ENCODE peak calls at places on chromosomes 1 and 21, in seven cellular contexts. One of them, this sample, is unnamed.

GRCh38 chr1:174818951-174819350 is 180.8 kb upstream of the CACYBP start:
- DNase-seq in fibroblast of lung: peak
- DNase-seq in A549: no peak
- DNase-seq in lower leg skin: peak
- DNase-seq in Panc1: no peak
- DNase-seq in ovary: no peak
- DNase-seq in HL-60: no peak
- DNase-seq in this sample: no peak

GRCh38 chr1:44108971-44109370 is 9.7 kb upstream of the KLF17 start:
- DNase-seq in ovary: no peak
- DNase-seq in HL-60: no peak
- DNase-seq in A549: no peak
- DNase-seq in lower leg skin: no peak
- DNase-seq in fibroblast of lung: no peak
- DNase-seq in Panc1: no peak
- DNase-seq in this sample: no peak

GRCh38 chr1:213244664-213245091 is 193.6 kb downstream of the RPS6KC1 start:
- DNase-seq in fibroblast of lung: peak
- DNase-seq in ovary: no peak
- DNase-seq in Panc1: no peak
- DNase-seq in A549: peak
- DNase-seq in HL-60: peak
- DNase-seq in lower leg skin: no peak
- DNase-seq in this sample: no peak

GRCh38 chr1:22525211-22525610 is 38.1 kb upstream of the EPHA8 start:
- DNase-seq in ovary: no peak
- DNase-seq in HL-60: no peak
- DNase-seq in Panc1: no peak
- DNase-seq in A549: no peak
- DNase-seq in fibroblast of lung: no peak
- DNase-seq in lower leg skin: no peak
- DNase-seq in this sample: no peak

GRCh38 chr1:13700521-13701273 is 709 bp downstream of the PRDM2 start:
- DNase-seq in fibroblast of lung: peak
- DNase-seq in A549: peak
- DNase-seq in ovary: peak
- DNase-seq in HL-60: peak
- DNase-seq in Panc1: no peak
- DNase-seq in lower leg skin: no peak
- DNase-seq in this sample: peak

GRCh38 chr1:42743302-42744029 is 3.4 kb upstream of the CLDN19 start:
- DNase-seq in ovary: no peak
- DNase-seq in A549: no peak
- DNase-seq in fibroblast of lung: no peak
- DNase-seq in HL-60: no peak
- DNase-seq in lower leg skin: no peak
- DNase-seq in Panc1: no peak
- DNase-seq in this sample: no peak

GRCh38 chr1:225152061-225152460 is 222.6 kb downstream of the DNAH14 start:
- DNase-seq in ovary: no peak
- DNase-seq in HL-60: no peak
- DNase-seq in fibroblast of lung: no peak
- DNase-seq in A549: no peak
- DNase-seq in Panc1: no peak
- DNase-seq in lower leg skin: no peak
- DNase-seq in this sample: no peak

GRCh38 chr1:221891708-221892107 is 149.8 kb upstream of the DUSP10 start:
- DNase-seq in ovary: no peak
- DNase-seq in lower leg skin: peak
- DNase-seq in fibroblast of lung: no peak
- DNase-seq in Panc1: no peak
- DNase-seq in HL-60: no peak
- DNase-seq in A549: no peak
- DNase-seq in this sample: no peak

GRCh38 chr1:12368646-12369045 is 138.8 kb downstream of the VPS13D start:
- DNase-seq in ovary: no peak
- DNase-seq in lower leg skin: no peak
- DNase-seq in fibroblast of lung: no peak
- DNase-seq in A549: no peak
- DNase-seq in Panc1: no peak
- DNase-seq in HL-60: no peak
- DNase-seq in this sample: no peak

GRCh38 chr1:196677781-196678509 is 26.1 kb downstream of the CFH start:
- DNase-seq in Panc1: no peak
- DNase-seq in fibroblast of lung: peak
- DNase-seq in HL-60: no peak
- DNase-seq in A549: no peak
- DNase-seq in lower leg skin: no peak
- DNase-seq in ovary: no peak
- DNase-seq in this sample: no peak

GRCh38 chr1:174032823-174033222 is 10.7 kb upstream of the RC3H1 start:
- DNase-seq in Panc1: no peak
- DNase-seq in A549: no peak
- DNase-seq in lower leg skin: no peak
- DNase-seq in ovary: no peak
- DNase-seq in fibroblast of lung: no peak
- DNase-seq in HL-60: no peak
- DNase-seq in this sample: no peak

GRCh38 chr21:31872452-31873274 is at the start of gene HUNK:
- DNase-seq in HL-60: peak
- DNase-seq in fibroblast of lung: peak
- DNase-seq in Panc1: no peak
- DNase-seq in ovary: peak
- DNase-seq in lower leg skin: no peak
- DNase-seq in A549: peak
- DNase-seq in this sample: peak

GRCh38 chr1:24779689-24780464 is 34.6 kb downstream of the CLIC4 start:
- DNase-seq in HL-60: no peak
- DNase-seq in ovary: no peak
- DNase-seq in Panc1: no peak
- DNase-seq in fibroblast of lung: no peak
- DNase-seq in A549: no peak
- DNase-seq in lower leg skin: no peak
- DNase-seq in this sample: no peak

GRCh38 chr1:77834771-77835334 is 53.6 kb upstream of the NEXN start:
- DNase-seq in Panc1: peak
- DNase-seq in lower leg skin: peak
- DNase-seq in A549: peak
- DNase-seq in fibroblast of lung: peak
- DNase-seq in HL-60: no peak
- DNase-seq in ovary: no peak
- DNase-seq in this sample: no peak

GRCh38 chr1:89425056-89425455 is 61.2 kb downstream of the GBP6 start:
- DNase-seq in HL-60: no peak
- DNase-seq in A549: no peak
- DNase-seq in lower leg skin: no peak
- DNase-seq in ovary: no peak
- DNase-seq in Panc1: no peak
- DNase-seq in fibroblast of lung: no peak
- DNase-seq in this sample: no peak

GRCh38 chr1:246587606-246588005 is 21.4 kb downstream of the CNST start:
- DNase-seq in lower leg skin: no peak
- DNase-seq in A549: no peak
- DNase-seq in Panc1: no peak
- DNase-seq in fibroblast of lung: peak
- DNase-seq in ovary: no peak
- DNase-seq in HL-60: no peak
- DNase-seq in this sample: no peak

GRCh38 chr1:58783090-58783992 is 506 bp downstream of the JUN start:
- DNase-seq in lower leg skin: peak
- DNase-seq in A549: peak
- DNase-seq in HL-60: peak
- DNase-seq in ovary: peak
- DNase-seq in Panc1: no peak
- DNase-seq in fibroblast of lung: peak
- DNase-seq in this sample: peak

GRCh38 chr1:94612081-94612480 is 70.5 kb upstream of the F3 start:
- DNase-seq in ovary: no peak
- DNase-seq in HL-60: no peak
- DNase-seq in lower leg skin: no peak
- DNase-seq in A549: no peak
- DNase-seq in fibroblast of lung: no peak
- DNase-seq in Panc1: no peak
- DNase-seq in this sample: no peak

GRCh38 chr21:42063206-42063577 is 7.9 kb upstream of the UMODL1 start:
- DNase-seq in fibroblast of lung: no peak
- DNase-seq in Panc1: no peak
- DNase-seq in HL-60: no peak
- DNase-seq in ovary: no peak
- DNase-seq in lower leg skin: no peak
- DNase-seq in A549: no peak
- DNase-seq in this sample: no peak

GRCh38 chr1:101317590-101317989 is 80.8 kb downstream of the S1PR1 start:
- DNase-seq in lower leg skin: no peak
- DNase-seq in A549: no peak
- DNase-seq in Panc1: no peak
- DNase-seq in fibroblast of lung: no peak
- DNase-seq in ovary: no peak
- DNase-seq in HL-60: no peak
- DNase-seq in this sample: no peak

GRCh38 chr1:219092206-219092605 is 81.5 kb upstream of the LYPLAL1 start:
- DNase-seq in Panc1: no peak
- DNase-seq in fibroblast of lung: peak
- DNase-seq in ovary: no peak
- DNase-seq in HL-60: no peak
- DNase-seq in A549: peak
- DNase-seq in lower leg skin: no peak
- DNase-seq in this sample: no peak

DNA sequence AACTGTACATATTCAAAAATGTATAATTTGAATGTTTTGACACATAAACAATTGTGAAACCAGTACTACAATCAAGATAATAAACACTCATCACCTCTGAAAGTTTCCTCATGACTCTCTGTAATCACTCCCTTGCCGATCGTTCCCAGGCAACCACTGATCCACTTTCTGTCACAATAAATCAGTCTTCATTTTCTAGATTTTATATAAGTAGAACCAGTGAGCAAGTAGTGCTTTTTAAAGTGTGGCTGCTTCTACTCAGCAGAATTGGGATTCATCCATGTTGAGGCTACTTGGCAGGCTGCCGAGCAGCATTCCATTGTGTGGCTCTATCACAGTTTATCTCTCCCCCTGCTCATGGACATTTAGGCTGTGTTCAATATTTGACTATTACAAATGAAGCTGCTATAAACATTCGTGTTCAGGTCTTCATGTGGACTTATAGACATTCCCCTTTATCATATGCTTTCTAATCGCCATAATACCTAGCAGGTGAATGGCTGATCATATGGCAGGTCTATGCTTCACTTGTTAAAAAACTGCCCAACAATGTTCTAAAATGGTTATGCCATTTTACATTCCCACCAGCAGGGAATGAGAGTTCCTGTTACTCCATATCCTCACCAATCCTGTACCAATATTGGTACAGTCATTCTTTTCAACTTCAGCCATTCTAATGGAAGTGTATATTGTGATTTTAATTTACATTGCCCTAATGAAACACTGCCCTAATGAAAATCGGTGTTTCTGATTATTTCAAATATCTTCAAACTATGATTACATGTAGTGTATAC is 20.5 kb downstream of the TEX38 start:
- DNase-seq in A549: no peak
- DNase-seq in Panc1: no peak
- DNase-seq in ovary: peak
- DNase-seq in HL-60: no peak
- DNase-seq in fibroblast of lung: peak
- DNase-seq in lower leg skin: no peak
- DNase-seq in this sample: peak
- TF ChIP-seq CTCF in A549: no peak
- TF ChIP-seq CTCF in Panc1: no peak
- TF ChIP-seq CTCF in ovary: no peak
- TF ChIP-seq CTCF in HL-60: no peak
- TF ChIP-seq CTCF in fibroblast of lung: no peak
- TF ChIP-seq CTCF in lower leg skin: no peak
- TF ChIP-seq CTCF in this sample: no peak

GRCh38 chr1:68379085-68379478 is 70.7 kb downstream of the RPE65 start:
- DNase-seq in fibroblast of lung: no peak
- DNase-seq in Panc1: no peak
- DNase-seq in ovary: no peak
- DNase-seq in HL-60: no peak
- DNase-seq in A549: no peak
- DNase-seq in lower leg skin: no peak
- DNase-seq in this sample: no peak

GRCh38 chr1:68378296-68379084 is 71.3 kb downstream of the RPE65 start:
- DNase-seq in ovary: no peak
- DNase-seq in A549: no peak
- DNase-seq in HL-60: no peak
- DNase-seq in fibroblast of lung: peak
- DNase-seq in Panc1: no peak
- DNase-seq in lower leg skin: no peak
- DNase-seq in this sample: no peak

GRCh38 chr1:68383092-68383491 is 66.7 kb downstream of the RPE65 start:
- DNase-seq in HL-60: no peak
- DNase-seq in A549: no peak
- DNase-seq in lower leg skin: no peak
- DNase-seq in ovary: no peak
- DNase-seq in Panc1: no peak
- DNase-seq in fibroblast of lung: no peak
- DNase-seq in this sample: no peak

GRCh38 chr1:68384872-68385390 is 64.8 kb downstream of the RPE65 start:
- DNase-seq in HL-60: no peak
- DNase-seq in fibroblast of lung: peak
- DNase-seq in lower leg skin: no peak
- DNase-seq in A549: no peak
- DNase-seq in Panc1: no peak
- DNase-seq in ovary: no peak
- DNase-seq in this sample: no peak

GRCh38 chr1:68384321-68384813 is 65.4 kb downstream of the RPE65 start:
- DNase-seq in lower leg skin: peak
- DNase-seq in ovary: no peak
- DNase-seq in Panc1: peak
- DNase-seq in HL-60: no peak
- DNase-seq in fibroblast of lung: peak
- DNase-seq in A549: peak
- DNase-seq in this sample: no peak
- TF ChIP-seq CTCF in lower leg skin: no peak
- TF ChIP-seq CTCF in ovary: peak
- TF ChIP-seq CTCF in Panc1: peak
- TF ChIP-seq CTCF in HL-60: no peak
- TF ChIP-seq CTCF in fibroblast of lung: peak
- TF ChIP-seq CTCF in A549: peak
- TF ChIP-seq CTCF in this sample: peak

DNA sequence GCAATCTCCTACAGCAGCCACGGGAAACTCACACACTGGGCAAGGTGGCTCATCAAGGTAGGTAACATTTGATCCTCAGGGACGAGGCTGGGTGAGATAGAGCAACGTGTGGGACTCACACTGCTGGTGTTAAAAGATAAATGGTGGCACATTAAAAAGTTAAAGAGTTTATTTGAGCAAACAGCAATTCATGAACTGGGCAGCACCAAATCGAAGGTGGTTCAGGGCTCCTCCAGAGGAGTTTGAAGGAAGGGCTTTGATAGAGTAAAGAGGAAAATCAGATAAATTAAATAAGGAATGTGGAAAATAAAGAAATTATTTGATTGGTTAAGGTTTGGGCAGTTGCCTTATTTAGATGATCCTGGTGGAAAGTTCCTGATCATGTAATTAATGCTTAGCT is 23.6 kb upstream of the TMEM51 start:
- DNase-seq in Panc1: no peak
- DNase-seq in lower leg skin: no peak
- DNase-seq in HL-60: no peak
- DNase-seq in ovary: no peak
- DNase-seq in A549: no peak
- DNase-seq in fibroblast of lung: no peak
- DNase-seq in this sample: no peak
- TF ChIP-seq CTCF in Panc1: no peak
- TF ChIP-seq CTCF in lower leg skin: no peak
- TF ChIP-seq CTCF in HL-60: no peak
- TF ChIP-seq CTCF in ovary: no peak
- TF ChIP-seq CTCF in A549: no peak
- TF ChIP-seq CTCF in fibroblast of lung: no peak
- TF ChIP-seq CTCF in this sample: no peak

GRCh38 chr1:29117381-29117780 is 6.3 kb downstream of the TMEM200B start:
- DNase-seq in ovary: no peak
- DNase-seq in lower leg skin: no peak
- DNase-seq in Panc1: no peak
- DNase-seq in HL-60: no peak
- DNase-seq in fibroblast of lung: no peak
- DNase-seq in A549: no peak
- DNase-seq in this sample: no peak
- TF ChIP-seq CTCF in ovary: peak
- TF ChIP-seq CTCF in lower leg skin: no peak
- TF ChIP-seq CTCF in Panc1: no peak
- TF ChIP-seq CTCF in HL-60: no peak
- TF ChIP-seq CTCF in fibroblast of lung: peak
- TF ChIP-seq CTCF in A549: no peak
- TF ChIP-seq CTCF in this sample: peak

This sample was measured in psoas muscle.